ENCODE peak calls at places on chromosomes 16 and 17, in four cellular contexts. One of them, this sample, is unnamed.

GRCh38 chr16:53249331-53249730 is 184.9 kb upstream of the RBL2 start:
- DNase-seq in left ventricle myocardium inferior: no peak
- DNase-seq in stomach: no peak
- DNase-seq in adrenal gland: no peak
- DNase-seq in this sample: no peak

GRCh38 chr16:88907768-88908167 is 41.3 kb upstream of the PABPN1L start:
- DNase-seq in left ventricle myocardium inferior: no peak
- DNase-seq in stomach: no peak
- DNase-seq in adrenal gland: no peak
- DNase-seq in this sample: no peak

GRCh38 chr16:67442581-67443255 is 11.8 kb downstream of the HSD11B2 start:
- DNase-seq in left ventricle myocardium inferior: no peak
- DNase-seq in stomach: no peak
- DNase-seq in adrenal gland: no peak
- DNase-seq in this sample: no peak

GRCh38 chr17:72618018-72618509 is 474.4 kb downstream of the SLC39A11 start:
- DNase-seq in left ventricle myocardium inferior: no peak
- DNase-seq in stomach: peak; percentile 83
- DNase-seq in adrenal gland: no peak
- DNase-seq in this sample: no peak

GRCh38 chr17:57035971-57036481 is 49.0 kb upstream of the AKAP1 start:
- DNase-seq in left ventricle myocardium inferior: no peak
- DNase-seq in stomach: peak; percentile 83
- DNase-seq in adrenal gland: peak; percentile 26
- DNase-seq in this sample: no peak

GRCh38 chr17:80824549-80825470 is 166.8 kb upstream of the CHMP6 start:
- DNase-seq in left ventricle myocardium inferior: no peak
- DNase-seq in stomach: no peak
- DNase-seq in adrenal gland: no peak
- DNase-seq in this sample: no peak

GRCh38 chr16:88455610-88456355 is 2.7 kb downstream of the ZFPM1 start:
- DNase-seq in left ventricle myocardium inferior: no peak
- DNase-seq in stomach: peak; percentile 49
- DNase-seq in adrenal gland: peak; percentile 68
- DNase-seq in this sample: no peak

GRCh38 chr16:11973065-11973464 is 3.5 kb upstream of the SNX29 start:
- DNase-seq in left ventricle myocardium inferior: no peak
- DNase-seq in stomach: no peak
- DNase-seq in adrenal gland: no peak
- DNase-seq in this sample: no peak

GRCh38 chr17:48250949-48251348 is 143.4 kb downstream of the SNX11 start:
- DNase-seq in left ventricle myocardium inferior: no peak
- DNase-seq in stomach: no peak
- DNase-seq in adrenal gland: no peak
- DNase-seq in this sample: no peak

GRCh38 chr17:6780886-6781285 is 4.9 kb downstream of the FBXO39 start:
- DNase-seq in left ventricle myocardium inferior: no peak
- DNase-seq in stomach: no peak
- DNase-seq in adrenal gland: no peak
- DNase-seq in this sample: no peak

GRCh38 chr17:27362909-27363308 is 69.0 kb downstream of the WSB1 start:
- DNase-seq in left ventricle myocardium inferior: no peak
- DNase-seq in stomach: no peak
- DNase-seq in adrenal gland: no peak
- DNase-seq in this sample: no peak

GRCh38 chr17:4881761-4882555 is 17.4 kb upstream of the C17orf107 start:
- DNase-seq in left ventricle myocardium inferior: peak; percentile 58
- DNase-seq in stomach: peak; percentile 83
- DNase-seq in adrenal gland: peak; percentile 66
- DNase-seq in this sample: no peak

GRCh38 chr17:18949566-18949965 is 2.4 kb upstream of the SLC5A10 start:
- DNase-seq in left ventricle myocardium inferior: peak; percentile 37
- DNase-seq in stomach: no peak
- DNase-seq in adrenal gland: no peak
- DNase-seq in this sample: no peak

GRCh38 chr16:89593841-89594240 is 18.3 kb downstream of the CPNE7 start:
- DNase-seq in left ventricle myocardium inferior: no peak
- DNase-seq in stomach: no peak
- DNase-seq in adrenal gland: no peak
- DNase-seq in this sample: no peak

GRCh38 chr16:8854298-8854948 is 14.4 kb downstream of the CARHSP1 start:
- DNase-seq in left ventricle myocardium inferior: no peak
- DNase-seq in stomach: no peak
- DNase-seq in adrenal gland: no peak
- DNase-seq in this sample: no peak

GRCh38 chr17:82227629-82228277 is 1.1 kb upstream of the SLC16A3 start:
- DNase-seq in left ventricle myocardium inferior: no peak
- DNase-seq in stomach: no peak
- DNase-seq in adrenal gland: no peak
- DNase-seq in this sample: no peak

GRCh38 chr16:88697831-88698693 is 8.1 kb downstream of the RNF166 start:
- DNase-seq in left ventricle myocardium inferior: no peak
- DNase-seq in stomach: no peak
- DNase-seq in adrenal gland: no peak
- DNase-seq in this sample: no peak

GRCh38 chr16:50645858-50646257 is 35.3 kb downstream of the SNX20 start:
- DNase-seq in left ventricle myocardium inferior: no peak
- DNase-seq in stomach: no peak
- DNase-seq in adrenal gland: no peak
- DNase-seq in this sample: no peak

GRCh38 chr16:56355786-56356275 is 69.5 kb downstream of the AMFR start:
- DNase-seq in left ventricle myocardium inferior: peak; percentile 14
- DNase-seq in stomach: peak; percentile 18
- DNase-seq in adrenal gland: no peak
- DNase-seq in this sample: no peak

GRCh38 chr17:79231766-79232287 is 157.2 kb downstream of the ENGASE start:
- DNase-seq in left ventricle myocardium inferior: no peak
- DNase-seq in stomach: no peak
- DNase-seq in adrenal gland: no peak
- DNase-seq in this sample: no peak

GRCh38 chr16:10031473-10031872 is 150.8 kb downstream of the GRIN2A start:
- DNase-seq in left ventricle myocardium inferior: no peak
- DNase-seq in stomach: no peak
- DNase-seq in adrenal gland: no peak
- DNase-seq in this sample: no peak

GRCh38 chr17:61407211-61407911 is 7.7 kb downstream of the TBX2 start:
- DNase-seq in left ventricle myocardium inferior: no peak
- DNase-seq in stomach: no peak
- DNase-seq in adrenal gland: peak; percentile 20
- DNase-seq in this sample: no peak

GRCh38 chr16:11411059-11411550 is 65.8 kb downstream of the RMI2 start:
- DNase-seq in left ventricle myocardium inferior: no peak
- DNase-seq in stomach: no peak
- DNase-seq in adrenal gland: no peak
- DNase-seq in this sample: no peak

GRCh38 chr17:62882878-62883277 is 74.8 kb upstream of the MARCHF10 start:
- DNase-seq in left ventricle myocardium inferior: no peak
- DNase-seq in stomach: no peak
- DNase-seq in adrenal gland: no peak
- DNase-seq in this sample: no peak

GRCh38 chr17:78001182-78001581 is 42.7 kb downstream of the TNRC6C start:
- DNase-seq in left ventricle myocardium inferior: no peak
- DNase-seq in stomach: no peak
- DNase-seq in adrenal gland: no peak
- DNase-seq in this sample: no peak

GRCh38 chr16:63361032-63361624 is 1324.9 kb upstream of the CDH8 start:
- DNase-seq in left ventricle myocardium inferior: no peak
- DNase-seq in stomach: no peak
- DNase-seq in adrenal gland: no peak
- DNase-seq in this sample: no peak

GRCh38 chr16:83336630-83337029 is 471.1 kb upstream of the HSBP1 start:
- DNase-seq in left ventricle myocardium inferior: no peak
- DNase-seq in stomach: no peak
- DNase-seq in adrenal gland: no peak
- DNase-seq in this sample: no peak

GRCh38 chr16:70746708-70747424 is 54.1 kb downstream of the VAC14 start:
- DNase-seq in left ventricle myocardium inferior: peak; percentile 50
- DNase-seq in stomach: peak; percentile 85
- DNase-seq in adrenal gland: peak; percentile 79
- DNase-seq in this sample: no peak

GRCh38 chr16:57984443-57985203 is 13.7 kb upstream of the CNGB1 start:
- DNase-seq in left ventricle myocardium inferior: peak; percentile 84
- DNase-seq in stomach: peak; percentile 87
- DNase-seq in adrenal gland: peak; percentile 90
- DNase-seq in this sample: peak; percentile 87

GRCh38 chr16:88688013-88688778 is 1.9 kb upstream of the SNAI3 start:
- DNase-seq in left ventricle myocardium inferior: no peak
- DNase-seq in stomach: peak; percentile 92
- DNase-seq in adrenal gland: no peak
- DNase-seq in this sample: no peak

GRCh38 chr17:7711356-7711755 is 6.2 kb upstream of the DNAH2 start:
- DNase-seq in left ventricle myocardium inferior: no peak
- DNase-seq in stomach: no peak
- DNase-seq in adrenal gland: no peak
- DNase-seq in this sample: no peak

GRCh38 chr17:59631221-59631720 is 11.6 kb downstream of the CLTC start:
- DNase-seq in left ventricle myocardium inferior: no peak
- DNase-seq in stomach: no peak
- DNase-seq in adrenal gland: no peak
- DNase-seq in this sample: no peak

GRCh38 chr17:82909322-82909904 is 69.6 kb upstream of the ZNF750 start:
- DNase-seq in left ventricle myocardium inferior: no peak
- DNase-seq in stomach: peak; percentile 84
- DNase-seq in adrenal gland: no peak
- DNase-seq in this sample: no peak

GRCh38 chr17:48161127-48161905 is 53.8 kb downstream of the SNX11 start:
- DNase-seq in left ventricle myocardium inferior: no peak
- DNase-seq in stomach: no peak
- DNase-seq in adrenal gland: no peak
- DNase-seq in this sample: no peak

GRCh38 chr17:78532922-78533640 is 44.1 kb downstream of the DNAH17 start:
- DNase-seq in left ventricle myocardium inferior: no peak
- DNase-seq in stomach: no peak
- DNase-seq in adrenal gland: peak; percentile 55
- DNase-seq in this sample: no peak

GRCh38 chr16:84029297-84030096 is 13.1 kb downstream of the SLC38A8 start:
- DNase-seq in left ventricle myocardium inferior: no peak
- DNase-seq in stomach: no peak
- DNase-seq in adrenal gland: no peak
- DNase-seq in this sample: no peak

GRCh38 chr16:21097151-21097550 is 53.5 kb downstream of the DNAH3 start:
- DNase-seq in left ventricle myocardium inferior: no peak
- DNase-seq in stomach: no peak
- DNase-seq in adrenal gland: no peak
- DNase-seq in this sample: no peak

GRCh38 chr17:63474174-63474913 is 2.5 kb upstream of the ACE start:
- DNase-seq in left ventricle myocardium inferior: peak; percentile 57
- DNase-seq in stomach: peak; percentile 83
- DNase-seq in adrenal gland: peak; percentile 93
- DNase-seq in this sample: peak; percentile 76

GRCh38 chr17:9321862-9322261 is 253.8 kb downstream of the STX8 start:
- DNase-seq in left ventricle myocardium inferior: no peak
- DNase-seq in stomach: no peak
- DNase-seq in adrenal gland: no peak
- DNase-seq in this sample: no peak

GRCh38 chr17:39722965-39723848 is 7.1 kb downstream of the MIEN1 start:
- DNase-seq in left ventricle myocardium inferior: no peak
- DNase-seq in stomach: no peak
- DNase-seq in adrenal gland: no peak
- DNase-seq in this sample: no peak

DNA sequence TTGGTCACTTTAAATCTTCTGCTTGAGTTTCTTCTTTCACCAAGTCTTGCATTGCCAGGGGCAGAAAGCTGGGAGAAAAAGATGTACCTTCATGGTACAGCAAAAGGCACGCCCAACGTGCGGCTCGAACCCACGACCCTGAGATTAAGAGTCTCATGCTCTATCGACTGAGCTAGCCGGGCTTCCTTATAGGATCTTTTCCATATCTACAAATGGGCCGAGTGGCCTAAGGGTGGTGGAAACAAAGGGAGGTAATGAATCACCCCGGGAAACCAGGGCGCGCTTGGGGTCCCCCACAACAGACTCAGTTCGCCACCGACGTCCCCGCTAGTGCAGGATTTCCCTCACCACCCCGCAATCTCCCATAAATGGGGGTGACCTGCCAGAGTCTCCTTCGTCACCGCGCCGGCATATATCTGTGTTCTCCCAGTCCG is 7.5 kb upstream of the OR1F1 start:
- DNase-seq in left ventricle myocardium inferior: no peak
- DNase-seq in stomach: no peak
- DNase-seq in adrenal gland: no peak
- DNase-seq in this sample: no peak
- H3K27me3 ChIP-seq in left ventricle myocardium inferior: peaks cover 100% of the 10 kb centered on the region
- H3K27me3 ChIP-seq in stomach: peaks cover 82% of the 10 kb centered on the region
- H3K27me3 ChIP-seq in adrenal gland: peaks cover 83% of the 10 kb centered on the region
- H3K27me3 ChIP-seq in this sample: peaks cover 99% of the 10 kb centered on the region

GRCh38 chr16:22805326-22805725 is 8.6 kb upstream of the HS3ST2 start:
- DNase-seq in left ventricle myocardium inferior: no peak
- DNase-seq in stomach: no peak
- DNase-seq in adrenal gland: no peak
- DNase-seq in this sample: no peak
- H3K4me3 ChIP-seq in left ventricle myocardium inferior: no peak overlapping the region
- H3K4me3 ChIP-seq in stomach: no peak overlapping the region
- H3K4me3 ChIP-seq in adrenal gland: no peak overlapping the region
- H3K4me3 ChIP-seq in this sample: no peak overlapping the region

DNA sequence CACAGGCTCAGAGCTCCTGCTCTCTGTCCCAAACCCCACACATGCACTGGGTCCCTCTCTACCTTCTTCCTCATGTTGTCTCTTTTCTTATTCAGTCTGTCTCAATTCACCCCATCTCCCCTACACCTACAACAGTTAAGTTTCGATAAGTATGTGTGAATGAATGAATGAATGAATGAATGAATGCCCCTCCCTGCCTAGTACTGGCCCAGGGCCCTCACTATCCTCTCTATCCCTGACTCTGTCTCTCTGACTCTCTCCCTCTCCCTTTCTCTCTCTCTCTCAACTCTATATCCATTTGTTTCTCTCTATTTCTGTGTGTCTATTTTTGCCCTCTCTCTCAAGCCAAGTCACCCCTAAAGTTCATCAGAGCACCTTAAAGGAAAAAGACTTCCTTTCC is 6.7 kb upstream of the KRT9 start:
- DNase-seq in left ventricle myocardium inferior: no peak
- DNase-seq in stomach: no peak
- DNase-seq in adrenal gland: no peak
- DNase-seq in this sample: no peak
- H3K27me3 ChIP-seq in left ventricle myocardium inferior: peaks cover 98% of the 10 kb centered on the region
- H3K27me3 ChIP-seq in stomach: peaks cover 10% of the 10 kb centered on the region
- H3K27me3 ChIP-seq in adrenal gland: no peaks in the 10 kb centered on the region
- H3K27me3 ChIP-seq in this sample: peaks cover 5% of the 10 kb centered on the region

DNA sequence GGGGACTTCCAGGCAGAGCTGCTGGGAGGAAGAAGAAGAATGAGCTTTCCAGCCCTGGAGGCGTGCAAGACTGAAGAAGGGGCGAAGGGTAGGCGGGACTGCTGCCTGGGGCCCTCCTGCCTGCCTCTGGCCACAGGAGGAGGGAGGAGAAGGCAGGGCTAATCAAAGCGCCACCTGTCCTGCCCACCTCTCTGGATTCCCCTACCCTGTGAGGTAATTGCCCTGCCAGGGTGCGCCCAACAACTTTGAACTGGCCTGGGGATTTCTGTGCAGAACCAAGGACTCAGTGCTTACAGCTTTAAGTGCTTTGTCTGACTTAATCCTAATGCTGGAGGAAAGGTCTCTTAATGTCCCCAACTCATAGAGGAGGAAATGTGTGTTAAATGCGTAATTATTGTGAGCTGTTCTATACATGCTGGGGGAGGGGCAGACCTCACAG is at the start of gene NOXO1:
- DNase-seq in left ventricle myocardium inferior: no peak
- DNase-seq in stomach: no peak
- DNase-seq in adrenal gland: no peak
- DNase-seq in this sample: no peak
- H3K4me3 ChIP-seq in left ventricle myocardium inferior: no peak within 1 kb of the TSS
- H3K4me3 ChIP-seq in stomach: no peak within 1 kb of the TSS
- H3K4me3 ChIP-seq in adrenal gland: no peak within 1 kb of the TSS
- H3K4me3 ChIP-seq in this sample: no peak within 1 kb of the TSS